ENCODE peak calls at places on chromosomes 2 and 18, in seven cellular contexts. U, H, Y, A, O, I and F are unnamed samples.

GRCh38 chr2:42974697-42975357 is 182.4 kb upstream of the HAAO start:
- DNase-seq in U (no peak), H (peak), Y (peak), A (no peak), O (peak), I (no peak), F (peak)

GRCh38 chr2:229511524-229511923 is 202.8 kb downstream of the DNER start:
- DNase-seq in U (no peak), H (no peak), Y (no peak), A (peak), O (no peak), I (no peak), F (no peak)

GRCh38 chr2:25341753-25342371 is at the start of gene DNMT3A:
- DNase-seq in U (no peak), H (peak), Y (peak), A (peak), O (peak), I (no peak), F (peak)

GRCh38 chr18:26717123-26717522 is 148.4 kb downstream of the AQP4 start:
- DNase-seq in U (no peak), H (no peak), Y (no peak), A (no peak), O (no peak), I (peak), F (no peak)

GRCh38 chr18:28855989-28856388 is 679.1 kb upstream of the CDH2 start:
- DNase-seq in U (no peak), H (no peak), Y (no peak), A (peak), O (no peak), I (no peak), F (no peak)

GRCh38 chr2:174974131-174974530 is 31.1 kb downstream of the CHN1 start:
- DNase-seq in U (no peak), H (no peak), Y (no peak), A (no peak), O (no peak), I (no peak), F (no peak)

GRCh38 chr2:40434638-40435296 is 17.1 kb downstream of the SLC8A1 start:
- DNase-seq in U (no peak), H (no peak), Y (no peak), A (peak), O (peak), I (no peak), F (no peak)

GRCh38 chr2:46056541-46056940 is 240.7 kb upstream of the EPAS1 start:
- DNase-seq in U (no peak), H (no peak), Y (no peak), A (no peak), O (peak), I (no peak), F (no peak)

GRCh38 chr2:72689579-72690170 is 136.2 kb downstream of the EXOC6B start:
- DNase-seq in U (no peak), H (no peak), Y (no peak), A (peak), O (peak), I (no peak), F (no peak)

GRCh38 chr2:48284624-48285212 is 245.2 kb upstream of the STON1 start:
- DNase-seq in U (no peak), H (no peak), Y (no peak), A (no peak), O (no peak), I (no peak), F (no peak)

GRCh38 chr2:188328419-188328818 is 36.7 kb downstream of the GULP1 start:
- DNase-seq in U (no peak), H (no peak), Y (no peak), A (no peak), O (no peak), I (no peak), F (no peak)

GRCh38 chr2:160220545-160221009 is 20.5 kb upstream of the ITGB6 start:
- DNase-seq in U (no peak), H (peak), Y (no peak), A (peak), O (no peak), I (no peak), F (peak)

GRCh38 chr2:105780606-105781005 is 35.9 kb downstream of the NCK2 start:
- DNase-seq in U (no peak), H (no peak), Y (no peak), A (no peak), O (no peak), I (no peak), F (no peak)

GRCh38 chr2:191114403-191114886 is 36.3 kb downstream of the STAT4 start:
- DNase-seq in U (no peak), H (no peak), Y (no peak), A (no peak), O (peak), I (no peak), F (peak)

GRCh38 chr2:37425408-37425807 is 81.0 kb downstream of the QPCT start:
- DNase-seq in U (no peak), H (no peak), Y (no peak), A (no peak), O (no peak), I (no peak), F (no peak)

GRCh38 chr2:11705063-11705462 is 35.1 kb upstream of the NTSR2 start:
- DNase-seq in U (no peak), H (no peak), Y (no peak), A (no peak), O (no peak), I (no peak), F (no peak)

GRCh38 chr2:151945186-151945585 is 117.0 kb upstream of the ARL5A start:
- DNase-seq in U (no peak), H (peak), Y (no peak), A (peak), O (no peak), I (no peak), F (no peak)

GRCh38 chr2:201959626-201960025 is 74.0 kb upstream of the FZD7 start:
- DNase-seq in U (no peak), H (peak), Y (peak), A (no peak), O (no peak), I (no peak), F (no peak)

GRCh38 chr2:179107737-179108136 is 57.8 kb upstream of the CCDC141 start:
- DNase-seq in U (no peak), H (no peak), Y (no peak), A (no peak), O (peak), I (no peak), F (peak)

GRCh38 chr2:228282371-228282770 is 100.9 kb upstream of the SPHKAP start:
- DNase-seq in U (no peak), H (no peak), Y (no peak), A (no peak), O (no peak), I (no peak), F (no peak)

GRCh38 chr2:112646791-112647720 is 1.3 kb downstream of the SLC20A1 start:
- DNase-seq in U (peak), H (no peak), Y (peak), A (no peak), O (no peak), I (no peak), F (peak)

GRCh38 chr2:70103531-70104061 is 16.3 kb downstream of the PCBP1 start:
- DNase-seq in U (no peak), H (no peak), Y (peak), A (no peak), O (no peak), I (no peak), F (peak)

GRCh38 chr18:5253910-5254309 is 41.6 kb downstream of the ZBTB14 start:
- DNase-seq in U (no peak), H (no peak), Y (no peak), A (peak), O (no peak), I (no peak), F (no peak)

GRCh38 chr2:107984667-107985066 is 1.7 kb upstream of the SLC5A7 start:
- DNase-seq in U (no peak), H (no peak), Y (no peak), A (no peak), O (no peak), I (no peak), F (no peak)

GRCh38 chr18:51070545-51070944 is 40.5 kb downstream of the SMAD4 start:
- DNase-seq in U (no peak), H (no peak), Y (no peak), A (peak), O (peak), I (no peak), F (no peak)

GRCh38 chr2:217858519-217859466 is 144.0 kb downstream of the TNS1 start:
- DNase-seq in U (peak), H (no peak), Y (peak), A (no peak), O (peak), I (no peak), F (no peak)

GRCh38 chr18:55420665-55420964 is 167.4 kb downstream of the TCF4 start:
- DNase-seq in U (no peak), H (no peak), Y (no peak), A (no peak), O (no peak), I (no peak), F (peak)

GRCh38 chr2:214365549-214365948 is 45.3 kb upstream of the VWC2L start:
- DNase-seq in U (no peak), H (no peak), Y (no peak), A (no peak), O (no peak), I (no peak), F (no peak)

GRCh38 chr2:179352181-179352580 is 87.5 kb upstream of the SESTD1 start:
- DNase-seq in U (no peak), H (no peak), Y (no peak), A (no peak), O (no peak), I (no peak), F (no peak)

GRCh38 chr2:111667542-111668273 is 216.3 kb downstream of the ANAPC1 start:
- DNase-seq in U (peak), H (no peak), Y (no peak), A (peak), O (peak), I (peak), F (no peak)

GRCh38 chr2:8535821-8536685 is 145.8 kb upstream of the ID2 start:
- DNase-seq in U (no peak), H (no peak), Y (peak), A (no peak), O (no peak), I (no peak), F (no peak)

GRCh38 chr2:84805250-84805917 is 75.5 kb downstream of the TRABD2A start:
- DNase-seq in U (no peak), H (no peak), Y (no peak), A (no peak), O (peak), I (no peak), F (no peak)

GRCh38 chr2:179455824-179456223 is 191.2 kb upstream of the SESTD1 start:
- DNase-seq in U (no peak), H (no peak), Y (no peak), A (no peak), O (peak), I (no peak), F (no peak)

GRCh38 chr2:54456526-54457325 is 599 bp downstream of the SPTBN1 start:
- DNase-seq in U (no peak), H (no peak), Y (peak), A (peak), O (peak), I (no peak), F (no peak)

GRCh38 chr2:3285901-3286645 is 91.5 kb downstream of the EIPR1 start:
- DNase-seq in U (no peak), H (peak), Y (no peak), A (no peak), O (no peak), I (no peak), F (no peak)

GRCh38 chr2:193294371-193294770 is 1099.6 kb upstream of the TMEFF2 start:
- DNase-seq in U (no peak), H (no peak), Y (no peak), A (no peak), O (no peak), I (no peak), F (no peak)

DNA sequence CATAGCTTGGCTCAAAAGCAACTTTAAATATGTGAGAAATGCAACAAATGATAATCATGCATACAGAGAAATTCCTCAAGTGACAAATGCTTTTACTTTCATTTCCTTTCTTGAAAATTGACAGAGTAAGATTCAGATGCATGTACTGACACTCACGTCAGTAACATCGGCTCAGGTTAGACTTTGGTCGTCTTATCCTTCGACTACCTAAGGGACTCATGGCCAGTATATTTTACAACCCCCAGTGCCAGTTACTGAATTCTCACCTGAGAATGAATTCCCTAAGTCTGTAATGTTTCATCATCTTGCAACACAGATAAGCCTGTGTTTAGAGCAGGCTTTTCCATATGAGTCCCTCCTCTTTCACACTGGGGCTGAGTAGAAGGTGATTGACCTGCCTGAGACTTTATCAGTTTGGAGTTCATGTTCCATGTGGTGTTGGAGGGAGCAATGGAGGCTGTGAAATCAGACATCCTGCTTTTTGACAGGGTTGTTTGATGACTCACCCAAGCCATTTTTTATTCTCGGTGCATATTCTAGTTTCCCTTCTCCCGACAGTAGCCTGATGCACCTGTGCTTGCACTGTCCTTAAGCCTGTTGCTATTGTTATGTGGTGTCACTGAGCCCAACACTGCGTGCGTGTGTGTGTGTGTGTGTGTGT is 30.5 kb upstream of the ATP8B1 start:
- DNase-seq in U (no peak), H (no peak), Y (no peak), A (no peak), O (peak), I (no peak), F (peak)
- H3K4me3 ChIP-seq in U (no peak), H (no peak), Y (no peak), A (no peak), O (no peak), I (no peak), F (peak)

GRCh38 chr2:102143450-102143985 is 972 bp downstream of the IL1R1 start:
- DNase-seq in U (no peak), H (no peak), Y (peak), A (no peak), O (peak), I (no peak), F (no peak)
- TF ChIP-seq CTCF in U (no peak), H (no peak), Y (no peak), A (no peak), O (no peak), I (no peak), F (no peak)

GRCh38 chr2:221390846-221391245 is 181.3 kb downstream of the EPHA4 start:
- DNase-seq in U (no peak), H (no peak), Y (no peak), A (no peak), O (no peak), I (no peak), F (no peak)

GRCh38 chr2:221389909-221390308 is 182.2 kb downstream of the EPHA4 start:
- DNase-seq in U (no peak), H (no peak), Y (no peak), A (no peak), O (no peak), I (no peak), F (no peak)

GRCh38 chr2:221388891-221389290 is 183.2 kb downstream of the EPHA4 start:
- DNase-seq in U (no peak), H (no peak), Y (no peak), A (no peak), O (no peak), I (no peak), F (no peak)

GRCh38 chr2:221389421-221389820 is 182.7 kb downstream of the EPHA4 start:
- DNase-seq in U (no peak), H (no peak), Y (no peak), A (no peak), O (no peak), I (no peak), F (no peak)

DNA sequence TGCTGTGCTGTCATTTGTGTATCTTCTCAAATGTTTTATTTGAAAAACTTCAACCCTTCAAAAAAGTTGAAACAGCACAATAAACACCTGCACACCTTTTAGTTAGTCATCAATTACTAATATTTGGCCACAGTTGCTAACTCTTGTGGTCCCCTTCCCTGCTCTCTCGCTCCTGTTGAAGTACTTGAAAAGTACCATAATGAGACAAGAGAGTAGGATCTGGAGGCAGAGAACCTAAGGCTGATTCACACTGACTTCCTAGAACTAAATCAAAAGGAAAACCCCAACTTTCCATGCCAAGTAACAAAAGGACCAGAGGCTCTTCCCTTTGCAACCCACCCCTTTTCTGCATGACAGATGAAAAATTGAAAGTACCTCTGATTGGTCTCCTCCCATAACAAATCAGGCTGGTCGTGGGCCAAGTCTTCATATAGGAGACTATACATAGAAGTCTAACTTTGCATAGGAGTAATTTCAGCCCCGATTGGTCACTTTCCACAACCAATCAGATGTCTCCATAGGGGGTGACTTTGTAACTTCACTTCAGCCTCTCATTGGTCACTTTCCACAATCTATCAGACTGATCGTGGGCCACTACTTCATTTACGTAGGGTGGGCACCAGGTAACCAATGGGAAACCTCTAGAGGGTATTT is 179.7 kb downstream of the EPHA4 start:
- DNase-seq in U (no peak), H (no peak), Y (no peak), A (no peak), O (no peak), I (no peak), F (no peak)
- H3K4me3 ChIP-seq in U (no peak), H (no peak), Y (no peak), A (no peak), O (no peak), I (no peak), F (no peak)

DNA sequence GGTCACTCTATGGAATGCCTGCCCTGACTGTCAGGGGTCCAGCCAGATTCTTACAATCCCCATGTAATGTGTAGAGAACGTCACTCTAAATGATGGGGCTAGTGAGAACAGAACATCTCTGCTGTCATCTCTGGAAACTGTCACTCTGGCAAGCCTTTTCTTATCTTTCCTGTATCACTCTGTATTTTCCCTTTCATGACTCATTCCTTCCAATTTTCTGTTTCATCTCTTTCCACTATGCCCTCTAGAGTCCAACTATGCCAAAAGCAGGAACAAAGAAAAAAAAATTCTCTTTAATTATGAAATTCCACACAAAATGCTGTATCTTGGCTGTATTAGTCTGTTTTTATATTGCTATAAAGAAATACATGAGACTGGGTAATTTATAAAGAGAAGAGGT is 608.8 kb downstream of the ADCYAP1 start:
- DNase-seq in U (no peak), H (no peak), Y (no peak), A (no peak), O (peak), I (no peak), F (no peak)
- TF ChIP-seq CTCF in U (no peak), H (no peak), Y (no peak), A (no peak), O (no peak), I (no peak), F (no peak)